ENCODE peak calls at places on chromosomes 1 and 21, in four cellular contexts. S is HepG2, V is K562, U is H1. T is an unnamed sample.

GRCh38 chr1:20711285-20712209 is 6.3 kb downstream of the KIF17 start:
- DNase-seq in S (no peak), U (no peak), V (peak; percentile 51), T (no peak)

GRCh38 chr1:234934611-234935033 is 194.0 kb downstream of the TOMM20 start:
- DNase-seq in U (no peak), V (no peak), S (no peak), T (no peak)

GRCh38 chr1:27405074-27405473 is 12.7 kb downstream of the GPR3 start:
- DNase-seq in U (peak; percentile 61), S (no peak), V (no peak), T (no peak)

GRCh38 chr1:18387307-18387706 is 93.4 kb upstream of the KLHDC7A start:
- DNase-seq in S (no peak), U (no peak), V (no peak), T (no peak)

GRCh38 chr1:74586253-74586897 is 74.0 kb upstream of the LRRC53 start:
- DNase-seq in V (no peak), S (no peak), U (no peak), T (no peak)

GRCh38 chr1:153619171-153619570 is 3.0 kb upstream of the S100A14 start:
- DNase-seq in S (no peak), V (no peak), U (no peak), T (no peak)

GRCh38 chr1:82697965-82698364 is 897.2 kb downstream of the ADGRL2 start:
- DNase-seq in U (no peak), S (no peak), V (no peak), T (no peak)

GRCh38 chr1:201906336-201906735 is 17.6 kb downstream of the SHISA4 start:
- DNase-seq in V (no peak), S (no peak), U (no peak), T (no peak)

GRCh38 chr1:88490676-88491075 is 193.4 kb upstream of the PKN2 start:
- DNase-seq in U (no peak), V (no peak), S (no peak), T (no peak)

GRCh38 chr21:44686843-44687561 is 5.0 kb upstream of the KRTAP12-1 start:
- DNase-seq in U (no peak), S (no peak), V (no peak), T (no peak)

GRCh38 chr1:64133036-64133435 is 70.4 kb upstream of the UBE2U start:
- DNase-seq in U (no peak), S (no peak), V (no peak), T (no peak)

GRCh38 chr1:34186741-34187494 is 10.2 kb downstream of the C1orf94 start:
- DNase-seq in S (no peak), V (no peak), U (no peak), T (no peak)

GRCh38 chr1:119743776-119744597 is 24.7 kb downstream of the HMGCS2 start:
- DNase-seq in U (peak; percentile 77), V (peak; percentile 90), S (peak; percentile 76), T (peak; percentile 3)

GRCh38 chr1:109263234-109263596 is 13.9 kb downstream of the CELSR2 start:
- DNase-seq in S (no peak), V (no peak), U (no peak), T (no peak)

GRCh38 chr1:40868051-40868723 is 6.0 kb upstream of the CITED4 start:
- DNase-seq in V (peak; percentile 48), S (peak; percentile 87), U (no peak), T (no peak)

GRCh38 chr21:25426580-25426979 is 180.7 kb downstream of the MRPL39 start:
- DNase-seq in U (no peak), S (no peak), V (no peak), T (no peak)

GRCh38 chr1:156281281-156282142 is 1.1 kb downstream of the SMG5 start:
- DNase-seq in U (no peak), V (peak; percentile 67), S (peak; percentile 35), T (no peak)

GRCh38 chr1:201557572-201557958 is 18.6 kb downstream of the NAV1 start:
- DNase-seq in U (no peak), V (no peak), S (no peak), T (no peak)

GRCh38 chr21:45900034-45900868 is 81.3 kb upstream of the COL6A1 start:
- DNase-seq in S (no peak), V (no peak), U (no peak), T (no peak)

GRCh38 chr1:5920201-5920600 is 72.0 kb downstream of the NPHP4 start:
- DNase-seq in V (no peak), U (peak; percentile 38), S (no peak), T (no peak)

GRCh38 chr1:236476019-236476418 is 47.8 kb upstream of the LGALS8 start:
- DNase-seq in S (no peak), V (no peak), U (no peak), T (no peak)

GRCh38 chr1:51760872-51761271 is 117.7 kb downstream of the NRDC start:
- DNase-seq in V (no peak), U (no peak), S (no peak), T (no peak)

GRCh38 chr21:41156128-41156527 is 11.8 kb upstream of the BACE2 start:
- DNase-seq in U (no peak), V (no peak), S (no peak), T (no peak)

GRCh38 chr21:44872568-44873355 is 728 bp downstream of the PTTG1IP start:
- DNase-seq in U (peak; percentile 71), V (no peak), S (no peak), T (no peak)

GRCh38 chr1:199333180-199333579 is 694.3 kb upstream of the NR5A2 start:
- DNase-seq in V (no peak), S (no peak), U (no peak), T (no peak)

GRCh38 chr1:68197891-68198290 is 34.4 kb downstream of the WLS start:
- DNase-seq in U (no peak), V (no peak), S (peak; percentile 57), T (no peak)

GRCh38 chr1:169576241-169576933 is 9.9 kb downstream of the F5 start:
- DNase-seq in U (no peak), V (no peak), S (peak; percentile 69), T (no peak)

GRCh38 chr1:203511513-203511912 is 17.6 kb downstream of the OPTC start:
- DNase-seq in U (no peak), V (no peak), S (no peak), T (no peak)

GRCh38 chr1:10495942-10496341 is 21.2 kb downstream of the PEX14 start:
- DNase-seq in V (no peak), S (no peak), U (no peak), T (no peak)
- TF ChIP-seq HDAC6 in V (no peak), S (no peak), U (no peak), T (no peak)

DNA sequence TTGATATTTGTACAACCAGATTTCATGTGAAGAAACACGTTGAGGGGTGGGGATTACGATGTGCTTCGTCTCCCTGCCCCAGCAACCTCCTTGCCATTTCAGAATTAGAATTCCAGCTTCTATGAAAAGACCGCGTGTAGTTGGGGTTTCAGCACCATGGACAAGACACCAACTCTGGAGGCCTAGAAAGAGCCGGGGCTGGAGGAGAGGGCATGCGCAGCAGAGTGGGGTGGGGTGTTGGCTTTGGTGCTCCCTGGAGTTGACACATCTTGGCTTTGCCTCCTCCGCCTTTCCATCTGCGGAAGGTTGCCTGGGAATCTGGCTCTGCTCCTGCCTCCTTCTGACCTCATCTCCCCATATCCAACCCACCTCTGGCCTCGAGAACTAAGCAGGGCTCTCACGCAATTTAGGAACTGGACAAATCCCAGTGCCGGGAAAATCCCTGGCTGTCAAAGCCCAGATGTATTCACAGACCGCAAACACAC is 11.8 kb downstream of the HTR6 start:
- DNase-seq in U (peak; percentile 82), V (peak; percentile 89), S (peak; percentile 38), T (no peak)
- TF ChIP-seq MAX in U (peak; percentile 90), V (peak; percentile 19), S (no peak), T (no peak)

DNA sequence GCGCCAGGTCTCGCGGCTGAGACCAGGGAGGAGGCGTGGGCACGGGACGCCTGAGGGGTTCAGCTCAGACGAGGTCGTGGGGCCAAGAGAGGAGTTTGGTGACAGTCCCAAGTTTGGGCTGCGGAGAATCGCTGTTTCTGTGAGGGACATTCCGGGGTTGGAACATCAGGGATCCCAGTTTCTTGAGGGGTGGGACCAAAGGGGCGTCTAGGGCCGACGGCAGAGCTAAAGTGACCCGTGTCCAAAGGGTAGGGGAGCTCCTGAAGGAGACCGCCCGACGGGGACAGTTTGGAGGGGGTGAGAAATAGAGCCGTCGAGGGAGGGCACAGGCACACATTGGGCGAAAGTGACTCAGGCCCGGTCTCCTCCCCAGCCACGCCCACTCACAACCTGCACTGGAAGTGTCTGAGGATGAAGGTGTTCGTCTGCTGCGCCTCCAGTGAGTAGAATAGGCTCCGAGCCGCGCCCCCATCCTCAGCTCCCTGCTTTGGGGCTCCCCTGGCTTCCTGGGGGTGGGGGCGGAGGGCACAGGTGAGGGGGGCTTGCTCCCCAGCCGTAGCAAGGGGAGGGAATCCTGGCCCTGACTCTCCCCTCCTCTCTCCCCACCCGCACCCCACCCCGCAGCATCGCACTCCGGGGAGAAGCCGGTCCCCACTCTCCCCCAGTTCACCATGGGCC is 7.0 kb downstream of the EFNA3 start:
- DNase-seq in V (peak; percentile 67), S (no peak), U (peak; percentile 77), T (no peak)
- TF ChIP-seq ATF2 in V (no peak), S (no peak), U (no peak), T (no peak)

DNA sequence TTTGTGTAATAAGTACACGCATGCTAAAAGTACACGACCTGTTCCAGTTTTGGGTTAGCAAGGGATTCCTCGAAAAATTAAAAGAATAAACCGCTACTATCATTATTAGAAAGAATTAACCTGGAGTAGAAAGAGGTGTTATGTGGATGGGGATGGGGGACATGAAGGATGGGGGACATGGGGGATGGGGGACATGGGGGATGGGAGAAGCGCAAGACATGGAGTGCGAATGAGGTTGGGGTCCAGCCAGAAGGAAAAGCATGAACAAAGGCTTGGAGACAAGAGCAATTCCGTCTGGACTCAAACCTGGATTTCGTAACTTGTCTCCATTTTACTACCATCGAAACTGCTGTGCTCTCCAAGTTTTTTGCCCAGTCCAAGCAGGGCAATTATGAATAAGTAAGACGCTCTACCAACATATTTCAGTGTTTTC is 591 bp upstream of the KDM1A start:
- DNase-seq in U (no peak), V (peak; percentile 31), S (peak; percentile 15), T (no peak)
- TF ChIP-seq HDAC6 in U (no peak), V (no peak), S (no peak), T (no peak)

GRCh38 chr1:77639056-77639455 is 43.4 kb downstream of the ZZZ3 start:
- DNase-seq in V (no peak), S (no peak), U (no peak), T (no peak)
- TF ChIP-seq MAX in V (no peak), S (no peak), U (no peak), T (no peak)

GRCh38 chr1:107941123-107941522 is 23.9 kb downstream of the VAV3 start:
- DNase-seq in V (no peak), U (no peak), S (no peak), T (no peak)

GRCh38 chr1:107939256-107939655 is 25.7 kb downstream of the VAV3 start:
- DNase-seq in S (no peak), U (no peak), V (no peak), T (no peak)

GRCh38 chr1:107940178-107940577 is 24.8 kb downstream of the VAV3 start:
- DNase-seq in V (no peak), S (no peak), U (no peak), T (no peak)

GRCh38 chr1:107943694-107944093 is 21.3 kb downstream of the VAV3 start:
- DNase-seq in V (no peak), S (no peak), U (no peak), T (no peak)

DNA sequence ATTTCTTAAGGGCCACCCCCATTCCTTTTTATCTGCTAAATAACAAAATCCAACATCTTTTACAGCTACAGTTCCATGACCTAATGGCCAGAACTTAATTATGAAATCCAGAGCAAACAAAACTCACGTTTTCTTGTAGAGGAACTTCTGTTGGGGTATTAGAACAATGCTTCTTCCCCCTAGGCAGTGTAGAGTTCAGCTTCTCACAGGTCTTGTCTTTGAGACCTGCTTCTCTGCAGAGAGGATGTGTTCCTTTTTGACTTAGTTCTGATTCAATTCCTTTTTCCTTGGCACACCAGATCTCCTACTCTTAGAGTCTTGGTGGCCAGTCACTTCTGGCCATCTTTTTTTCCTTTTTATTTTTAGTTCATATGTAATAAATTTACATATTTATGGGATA is 22.2 kb downstream of the VAV3 start:
- DNase-seq in V (no peak), S (no peak), U (no peak), T (no peak)
- TF ChIP-seq ATF2 in V (no peak), S (no peak), U (no peak), T (no peak)

T was measured in GM12878.